ENCODE peak calls at places on chromosomes 16 and 17, in seven cellular contexts. C is AG09309; U is naive B cell; S is endothelial cell; R is brain microvascular endothelial cell; E is stimulated activated CD4-positive, alpha-beta T cell treated with anti-CD3 and anti-CD28 coated beads, Interleukin-1b, Interleukin-23, amount 100 ng/mL, for 1 hour; M is COR-L47. T is an unnamed sample.

GRCh38 chr17:3835410-3836229 is 10.4 kb downstream of the NCBP3 start:
- DNase-seq in R (no peak), C (no peak), U (no peak), M (no peak), E (no peak), S (no peak), T (no peak)

GRCh38 chr17:8776861-8777260 is 18.5 kb upstream of the SPDYE4 start:
- DNase-seq in C (no peak), R (no peak), S (no peak), E (no peak), M (no peak), U (no peak), T (no peak)

GRCh38 chr16:12257926-12258561 is 281.5 kb downstream of the SNX29 start:
- DNase-seq in R (no peak), C (no peak), M (peak), E (no peak), U (no peak), S (no peak), T (peak)

GRCh38 chr17:74862108-74862901 is 2.6 kb upstream of the GRIN2C start:
- DNase-seq in M (peak), C (no peak), R (peak), S (peak), E (peak), U (peak), T (peak)

GRCh38 chr17:64278614-64279013 is 15.6 kb upstream of the TEX2 start:
- DNase-seq in E (no peak), R (no peak), U (no peak), M (no peak), S (peak), C (peak), T (no peak)

GRCh38 chr16:48003226-48003907 is 152.4 kb downstream of the ABCC12 start:
- DNase-seq in E (no peak), M (no peak), C (no peak), R (no peak), U (no peak), S (no peak), T (no peak)

GRCh38 chr16:70561623-70562022 is 38.0 kb downstream of the SF3B3 start:
- DNase-seq in S (no peak), C (no peak), R (no peak), M (no peak), U (no peak), E (no peak), T (no peak)

GRCh38 chr16:83992624-83993023 is 24.6 kb downstream of the NECAB2 start:
- DNase-seq in R (peak), U (no peak), S (no peak), M (peak), C (peak), E (no peak), T (no peak)

GRCh38 chr17:74729368-74729767 is 7.7 kb upstream of the RAB37 start:
- DNase-seq in S (no peak), C (no peak), R (no peak), M (no peak), E (no peak), U (no peak), T (no peak)

GRCh38 chr17:19335951-19336631 is 26.4 kb downstream of the B9D1 start:
- DNase-seq in S (no peak), E (no peak), U (no peak), M (no peak), R (no peak), C (no peak), T (no peak)

GRCh38 chr17:75262112-75262606 is 480 bp downstream of the MRPS7 start:
- DNase-seq in C (no peak), E (no peak), R (no peak), M (no peak), U (no peak), S (no peak), T (no peak)

GRCh38 chr17:44798352-44798751 is 31.7 kb downstream of the GJC1 start:
- DNase-seq in U (no peak), E (no peak), S (no peak), M (no peak), R (no peak), C (no peak), T (no peak)

GRCh38 chr16:71762186-71762585 is 37.7 kb upstream of the PHLPP2 start:
- DNase-seq in U (no peak), M (no peak), S (no peak), E (no peak), C (peak), R (peak), T (no peak)